ENCODE peak calls at places on chromosomes 3 and 15, in seven cellular contexts. R is WERI-Rb-1, X is mammary epithelial cell, P is aorta, V is SK-N-MC, A is mesenchymal stem cell, I is left lung. Z is an unnamed sample. For H3K9me3, the result is how much of the 10 kb centered on the place peaks cover.

GRCh38 chr3:95923496-95924210 is 890.7 kb upstream of the EPHA6 start:
- DNase-seq in V (peak), I (no peak), X (peak), P (no peak), R (no peak), A (peak), Z (no peak)

GRCh38 chr3:131555456-131555855 is 52.7 kb upstream of the MRPL3 start:
- DNase-seq in X (peak), A (no peak), P (no peak), R (no peak), I (no peak), V (no peak), Z (no peak)

GRCh38 chr3:37321260-37321852 is 147.0 kb upstream of the LRRFIP2 start:
- DNase-seq in A (no peak), R (no peak), I (no peak), P (no peak), X (no peak), V (no peak), Z (no peak)

GRCh38 chr15:36186376-36186775 is 393.1 kb upstream of the CDIN1 start:
- DNase-seq in X (no peak), A (no peak), I (no peak), R (no peak), V (no peak), P (no peak), Z (no peak)

GRCh38 chr15:31326729-31327673 is at the start of gene KLF13:
- DNase-seq in I (no peak), X (peak), A (peak), P (no peak), V (no peak), R (peak), Z (no peak)

GRCh38 chr3:54122802-54123537 is 618 bp downstream of the CACNA2D3 start:
- DNase-seq in A (no peak), R (peak), I (no peak), V (no peak), P (no peak), X (peak), Z (no peak)

GRCh38 chr3:178189854-178190253 is 346.4 kb upstream of the KCNMB2 start:
- DNase-seq in R (no peak), X (no peak), P (no peak), A (no peak), V (no peak), I (no peak), Z (no peak)

GRCh38 chr3:134323966-134324962 is 50.0 kb downstream of the AMOTL2 start:
- DNase-seq in P (peak), X (no peak), A (no peak), I (no peak), V (no peak), R (no peak), Z (no peak)

GRCh38 chr3:11331101-11331500 is 58.9 kb downstream of the ATG7 start:
- DNase-seq in P (no peak), R (no peak), I (no peak), A (no peak), V (no peak), X (no peak), Z (no peak)

GRCh38 chr3:123036352-123037014 is 8.9 kb upstream of the SEMA5B start:
- DNase-seq in V (peak), R (peak), A (peak), I (no peak), P (no peak), X (peak), Z (no peak)

GRCh38 chr15:48798319-48798718 is 12.6 kb downstream of the CEP152 start:
- DNase-seq in R (peak), A (no peak), V (no peak), I (no peak), X (no peak), P (no peak), Z (no peak)

GRCh38 chr3:79314962-79315361 is 452.8 kb downstream of the ROBO1 start:
- DNase-seq in R (no peak), I (no peak), V (no peak), A (no peak), X (no peak), P (no peak), Z (no peak)

GRCh38 chr15:90560229-90560771 is 30.6 kb downstream of the CRTC3 start:
- DNase-seq in X (peak), R (no peak), A (peak), I (no peak), V (peak), P (no peak), Z (peak)

GRCh38 chr15:67504796-67505195 is 16.1 kb upstream of the C15orf61 start:
- DNase-seq in I (no peak), A (no peak), V (no peak), R (no peak), P (no peak), X (no peak), Z (no peak)

GRCh38 chr3:135499426-135499825 is 466.1 kb upstream of the PPP2R3A start:
- DNase-seq in R (no peak), I (no peak), A (no peak), V (no peak), X (no peak), P (no peak), Z (no peak)

GRCh38 chr15:83971967-83972366 is 263.6 kb upstream of the GOLGA6L4 start:
- DNase-seq in X (peak), I (no peak), R (no peak), A (no peak), V (no peak), P (no peak), Z (no peak)

GRCh38 chr15:66703540-66703941 is 1.5 kb downstream of the SMAD6 start:
- DNase-seq in P (no peak), I (peak), R (no peak), A (peak), X (peak), V (no peak), Z (no peak)

GRCh38 chr15:72195101-72195511 is 2.5 kb downstream of the GRAMD2A start:
- DNase-seq in I (peak), X (peak), P (no peak), V (no peak), A (no peak), R (peak), Z (no peak)

GRCh38 chr3:76212679-76213078 is 427.3 kb upstream of the ZNF717 start:
- DNase-seq in P (no peak), R (no peak), V (no peak), I (no peak), X (no peak), A (no peak), Z (no peak)

GRCh38 chr3:99473321-99473751 is 165.1 kb upstream of the COL8A1 start:
- DNase-seq in A (peak), X (peak), V (no peak), R (no peak), P (no peak), I (no peak), Z (no peak)

GRCh38 chr3:64026346-64026745 is 3.1 kb upstream of the PSMD6 start:
- DNase-seq in P (no peak), X (no peak), A (no peak), R (no peak), V (no peak), I (no peak), Z (no peak)

GRCh38 chr3:9280477-9281219 is 31.2 kb upstream of the SRGAP3 start:
- DNase-seq in V (no peak), P (no peak), I (no peak), R (no peak), A (no peak), X (peak), Z (no peak)

DNA sequence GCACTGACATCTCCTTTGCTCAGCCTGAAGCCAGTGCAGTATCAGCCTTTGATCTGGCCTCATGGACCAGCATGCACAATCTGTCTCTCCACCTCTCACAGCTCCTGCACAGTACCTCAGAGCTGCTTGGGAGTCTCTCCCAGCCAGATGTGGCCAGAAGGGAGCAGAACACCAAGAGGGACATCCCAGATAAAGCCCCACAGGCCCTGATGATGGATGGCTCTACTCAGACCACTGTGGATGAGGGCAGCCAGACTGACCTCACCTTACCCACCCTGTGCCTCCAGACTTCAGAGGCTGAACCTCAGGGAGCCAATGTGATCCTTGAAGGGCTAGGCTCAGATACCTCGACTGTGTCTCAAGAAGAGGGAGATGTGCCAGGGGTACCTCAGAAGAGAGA is 44.4 kb downstream of the CDAN1 start:
- DNase-seq in V (no peak), P (no peak), A (no peak), R (no peak), X (no peak), I (no peak), Z (no peak)
- H3K4me3 ChIP-seq in V (no peak), P (no peak), A (no peak), R (no peak), X (no peak), I (no peak), Z (no peak)

GRCh38 chr15:100588638-100589242 is 13.2 kb downstream of the LINS1 start:
- DNase-seq in V (no peak), I (no peak), P (no peak), R (no peak), A (peak), X (peak), Z (no peak)
- H3K9me3 ChIP-seq in V (under half), I (under half), P (under half), R (under half), A (under half), X (under half), Z (under half)

GRCh38 chr15:57216288-57216687 is 160.0 kb upstream of the CGNL1 start:
- DNase-seq in P (no peak), R (peak), X (peak), A (peak), I (no peak), V (no peak), Z (no peak)

GRCh38 chr15:57215371-57215770 is 160.9 kb upstream of the CGNL1 start:
- DNase-seq in P (no peak), A (no peak), I (no peak), X (no peak), V (no peak), R (no peak), Z (no peak)

GRCh38 chr15:57220220-57220619 is 156.1 kb upstream of the CGNL1 start:
- DNase-seq in R (no peak), V (peak), X (no peak), I (no peak), P (no peak), A (peak), Z (no peak)

GRCh38 chr15:57217716-57218598 is 158.3 kb upstream of the CGNL1 start:
- DNase-seq in R (no peak), P (no peak), A (peak), V (no peak), X (peak), I (no peak), Z (no peak)

GRCh38 chr15:57218826-57219576 is 157.3 kb upstream of the CGNL1 start:
- DNase-seq in V (peak), A (peak), R (peak), X (peak), I (no peak), P (no peak), Z (no peak)
- H3K27ac ChIP-seq in V (peak), A (peak), R (peak), X (no peak), I (no peak), P (no peak), Z (peak)

GRCh38 chr3:62872318-62872717 is 2.9 kb downstream of the CADPS start:
- DNase-seq in A (no peak), X (no peak), P (no peak), I (no peak), V (no peak), R (no peak), Z (no peak)
- H3K4me3 ChIP-seq in A (no peak), X (no peak), P (no peak), I (no peak), V (no peak), R (peak), Z (no peak)